ENCODE peak calls at places on chromosomes 16 and 17, in nine cellular contexts. X, S, N, F, P, H, J, A and O are unnamed samples.

GRCh38 chr17:63258785-63259184 is 187.3 kb downstream of the CYB561 start:
- DNase-seq in N (no peak), H (no peak), J (no peak), A (no peak), S (no peak), F (no peak), X (no peak), P (no peak), O (no peak)

GRCh38 chr16:87288753-87289362 is 28.3 kb downstream of the C16orf95 start:
- DNase-seq in F (no peak), X (no peak), J (no peak), P (no peak), S (no peak), N (no peak), A (no peak), H (no peak), O (no peak)

GRCh38 chr16:16938009-16938408 is 532.8 kb downstream of the XYLT1 start:
- DNase-seq in J (no peak), F (no peak), A (no peak), S (no peak), X (no peak), H (no peak), P (no peak), N (no peak), O (no peak)

GRCh38 chr16:68490829-68491575 is 42.7 kb upstream of the SMPD3 start:
- DNase-seq in A (no peak), X (peak), S (peak), N (no peak), F (peak), H (no peak), P (no peak), J (no peak), O (no peak)

GRCh38 chr16:79469999-79470398 is 130.5 kb downstream of the MAF start:
- DNase-seq in F (no peak), H (no peak), A (no peak), S (no peak), X (no peak), J (no peak), N (no peak), P (no peak), O (no peak)

GRCh38 chr17:63800783-63801182 is 26.4 kb upstream of the PSMC5 start:
- DNase-seq in F (no peak), X (no peak), S (no peak), N (no peak), A (no peak), P (no peak), J (no peak), H (no peak), O (no peak)

GRCh38 chr17:47072881-47073280 is 93.8 kb upstream of the RPRML start:
- DNase-seq in S (no peak), F (no peak), P (no peak), J (peak), X (no peak), A (no peak), H (no peak), N (no peak), O (no peak)

GRCh38 chr16:48450367-48450766 is 65.2 kb upstream of the SIAH1 start:
- DNase-seq in X (no peak), A (no peak), P (no peak), N (no peak), S (no peak), F (peak), J (no peak), H (no peak), O (no peak)

GRCh38 chr17:9671559-9671958 is 26.2 kb downstream of the USP43 start:
- DNase-seq in A (no peak), N (no peak), F (no peak), J (no peak), P (no peak), X (no peak), H (no peak), S (no peak), O (no peak)

GRCh38 chr17:78300962-78301820 is 58.7 kb downstream of the SOCS3 start:
- DNase-seq in P (no peak), S (no peak), F (peak), J (no peak), X (peak), H (no peak), A (no peak), N (no peak), O (no peak)

GRCh38 chr17:19002805-19003542 is 1.6 kb downstream of the FAM83G start:
- DNase-seq in N (no peak), S (no peak), X (no peak), F (peak), H (no peak), A (no peak), J (no peak), P (no peak), O (no peak)

GRCh38 chr16:2148714-2149629 is 547 bp downstream of the RAB26 start:
- DNase-seq in S (peak), J (no peak), X (no peak), A (no peak), N (no peak), H (no peak), P (peak), F (peak), O (no peak)

GRCh38 chr17:44981221-44981968 is 13.3 kb upstream of the C1QL1 start:
- DNase-seq in P (no peak), N (no peak), X (peak), S (no peak), F (peak), J (no peak), H (no peak), A (no peak), O (no peak)

GRCh38 chr16:87189426-87189825 is 127.8 kb downstream of the C16orf95 start:
- DNase-seq in S (no peak), X (no peak), J (no peak), F (no peak), A (no peak), N (no peak), P (no peak), H (no peak), O (no peak)

GRCh38 chr17:69558796-69559195 is 144.3 kb downstream of the MAP2K6 start:
- DNase-seq in N (no peak), F (no peak), P (no peak), X (no peak), H (no peak), J (no peak), A (no peak), S (no peak), O (no peak)

GRCh38 chr16:1002399-1003161 is 21.0 kb downstream of the SOX8 start:
- DNase-seq in P (peak), X (peak), N (no peak), H (no peak), A (peak), S (no peak), F (peak), J (no peak), O (no peak)

GRCh38 chr17:47884905-47885735 is 10.9 kb upstream of the SP2 start:
- DNase-seq in X (no peak), F (no peak), H (no peak), S (peak), J (no peak), N (no peak), A (no peak), P (no peak), O (no peak)

GRCh38 chr17:70882504-70882903 is 713.2 kb downstream of the KCNJ2 start:
- DNase-seq in N (no peak), H (no peak), S (no peak), P (no peak), A (no peak), J (no peak), F (no peak), X (no peak), O (no peak)

GRCh38 chr17:79647456-79647915 is 36.6 kb upstream of the RBFOX3 start:
- DNase-seq in A (no peak), P (no peak), S (peak), X (no peak), N (peak), F (no peak), J (no peak), H (peak), O (no peak)

GRCh38 chr16:80041399-80041798 is 440.9 kb upstream of the MAF start:
- DNase-seq in A (no peak), S (no peak), X (no peak), P (no peak), J (no peak), N (no peak), F (no peak), H (no peak), O (no peak)